ENCODE peak calls at places on chromosome 20, in five cellular contexts. One of them, this sample, is unnamed.

GRCh38 chr20:8940311-8940710 is 128.6 kb upstream of the PLCB4 start:
- DNase-seq in stimulated activated CD4-positive, alpha-beta T cell treated with anti-CD3 and anti-CD28 coated beads, Interleukin-4, amount 100 ng/mL, for 48 hours: no peak
- DNase-seq in HFFc6: no peak
- DNase-seq in AG20443: peak
- DNase-seq in ELR: no peak
- DNase-seq in this sample: no peak

GRCh38 chr20:49562341-49563014 is 5.5 kb downstream of the PTGIS start:
- DNase-seq in HFFc6: peak
- DNase-seq in stimulated activated CD4-positive, alpha-beta T cell treated with anti-CD3 and anti-CD28 coated beads, Interleukin-4, amount 100 ng/mL, for 48 hours: no peak
- DNase-seq in ELR: peak
- DNase-seq in AG20443: peak
- DNase-seq in this sample: no peak

GRCh38 chr20:61399433-61399832 is 147.4 kb downstream of the CDH4 start:
- DNase-seq in AG20443: no peak
- DNase-seq in stimulated activated CD4-positive, alpha-beta T cell treated with anti-CD3 and anti-CD28 coated beads, Interleukin-4, amount 100 ng/mL, for 48 hours: no peak
- DNase-seq in HFFc6: no peak
- DNase-seq in ELR: no peak
- DNase-seq in this sample: no peak

GRCh38 chr20:45138451-45139300 is 14.4 kb upstream of the WFDC12 start:
- DNase-seq in AG20443: peak
- DNase-seq in ELR: peak
- DNase-seq in HFFc6: no peak
- DNase-seq in stimulated activated CD4-positive, alpha-beta T cell treated with anti-CD3 and anti-CD28 coated beads, Interleukin-4, amount 100 ng/mL, for 48 hours: peak
- DNase-seq in this sample: peak

GRCh38 chr20:53083411-53083810 is 111.3 kb downstream of the TSHZ2 start:
- DNase-seq in AG20443: no peak
- DNase-seq in stimulated activated CD4-positive, alpha-beta T cell treated with anti-CD3 and anti-CD28 coated beads, Interleukin-4, amount 100 ng/mL, for 48 hours: no peak
- DNase-seq in HFFc6: no peak
- DNase-seq in ELR: no peak
- DNase-seq in this sample: no peak

GRCh38 chr20:24289737-24290481 is 179.5 kb upstream of the SYNDIG1 start:
- DNase-seq in ELR: no peak
- DNase-seq in HFFc6: no peak
- DNase-seq in AG20443: no peak
- DNase-seq in stimulated activated CD4-positive, alpha-beta T cell treated with anti-CD3 and anti-CD28 coated beads, Interleukin-4, amount 100 ng/mL, for 48 hours: no peak
- DNase-seq in this sample: no peak

GRCh38 chr20:23744726-23745646 is 5.7 kb downstream of the CST1 start:
- DNase-seq in HFFc6: no peak
- DNase-seq in AG20443: no peak
- DNase-seq in stimulated activated CD4-positive, alpha-beta T cell treated with anti-CD3 and anti-CD28 coated beads, Interleukin-4, amount 100 ng/mL, for 48 hours: no peak
- DNase-seq in ELR: peak
- DNase-seq in this sample: no peak

GRCh38 chr20:25360631-25361286 is 29.9 kb downstream of the ABHD12 start:
- DNase-seq in HFFc6: no peak
- DNase-seq in AG20443: peak
- DNase-seq in ELR: peak
- DNase-seq in stimulated activated CD4-positive, alpha-beta T cell treated with anti-CD3 and anti-CD28 coated beads, Interleukin-4, amount 100 ng/mL, for 48 hours: no peak
- DNase-seq in this sample: no peak

GRCh38 chr20:58482416-58482815 is 32.8 kb downstream of the APCDD1L start:
- DNase-seq in AG20443: peak
- DNase-seq in ELR: peak
- DNase-seq in stimulated activated CD4-positive, alpha-beta T cell treated with anti-CD3 and anti-CD28 coated beads, Interleukin-4, amount 100 ng/mL, for 48 hours: no peak
- DNase-seq in HFFc6: peak
- DNase-seq in this sample: no peak

GRCh38 chr20:16017656-16018055 is 555.6 kb downstream of the KIF16B start:
- DNase-seq in HFFc6: no peak
- DNase-seq in stimulated activated CD4-positive, alpha-beta T cell treated with anti-CD3 and anti-CD28 coated beads, Interleukin-4, amount 100 ng/mL, for 48 hours: no peak
- DNase-seq in ELR: peak
- DNase-seq in AG20443: no peak
- DNase-seq in this sample: no peak

GRCh38 chr20:45059022-45059728 is 41.8 kb downstream of the KCNS1 start:
- DNase-seq in ELR: peak
- DNase-seq in HFFc6: peak
- DNase-seq in stimulated activated CD4-positive, alpha-beta T cell treated with anti-CD3 and anti-CD28 coated beads, Interleukin-4, amount 100 ng/mL, for 48 hours: no peak
- DNase-seq in AG20443: no peak
- DNase-seq in this sample: no peak

GRCh38 chr20:20215976-20216727 is 151.8 kb upstream of the INSM1 start:
- DNase-seq in stimulated activated CD4-positive, alpha-beta T cell treated with anti-CD3 and anti-CD28 coated beads, Interleukin-4, amount 100 ng/mL, for 48 hours: no peak
- DNase-seq in HFFc6: no peak
- DNase-seq in ELR: no peak
- DNase-seq in AG20443: no peak
- DNase-seq in this sample: no peak

GRCh38 chr20:53739799-53740785 is 146.5 kb upstream of the ZNF217 start:
- DNase-seq in AG20443: no peak
- DNase-seq in HFFc6: no peak
- DNase-seq in ELR: peak
- DNase-seq in stimulated activated CD4-positive, alpha-beta T cell treated with anti-CD3 and anti-CD28 coated beads, Interleukin-4, amount 100 ng/mL, for 48 hours: no peak
- DNase-seq in this sample: no peak

GRCh38 chr20:32535953-32536823 is 48.9 kb downstream of the NOL4L start:
- DNase-seq in HFFc6: no peak
- DNase-seq in AG20443: peak
- DNase-seq in ELR: peak
- DNase-seq in stimulated activated CD4-positive, alpha-beta T cell treated with anti-CD3 and anti-CD28 coated beads, Interleukin-4, amount 100 ng/mL, for 48 hours: no peak
- DNase-seq in this sample: peak

GRCh38 chr20:63312690-63313348 is 19.8 kb downstream of the COL20A1 start:
- DNase-seq in stimulated activated CD4-positive, alpha-beta T cell treated with anti-CD3 and anti-CD28 coated beads, Interleukin-4, amount 100 ng/mL, for 48 hours: no peak
- DNase-seq in ELR: no peak
- DNase-seq in HFFc6: no peak
- DNase-seq in AG20443: no peak
- DNase-seq in this sample: no peak

GRCh38 chr20:16518068-16518783 is 55.0 kb downstream of the KIF16B start:
- DNase-seq in HFFc6: no peak
- DNase-seq in ELR: peak
- DNase-seq in AG20443: peak
- DNase-seq in stimulated activated CD4-positive, alpha-beta T cell treated with anti-CD3 and anti-CD28 coated beads, Interleukin-4, amount 100 ng/mL, for 48 hours: no peak
- DNase-seq in this sample: peak

GRCh38 chr20:44448753-44449546 is 26.7 kb upstream of the TTPAL start:
- DNase-seq in HFFc6: no peak
- DNase-seq in AG20443: no peak
- DNase-seq in stimulated activated CD4-positive, alpha-beta T cell treated with anti-CD3 and anti-CD28 coated beads, Interleukin-4, amount 100 ng/mL, for 48 hours: no peak
- DNase-seq in ELR: peak
- DNase-seq in this sample: peak

GRCh38 chr20:49888341-49889244 is 26.7 kb downstream of the SPATA2 start:
- DNase-seq in HFFc6: peak
- DNase-seq in stimulated activated CD4-positive, alpha-beta T cell treated with anti-CD3 and anti-CD28 coated beads, Interleukin-4, amount 100 ng/mL, for 48 hours: peak
- DNase-seq in ELR: peak
- DNase-seq in AG20443: peak
- DNase-seq in this sample: peak

GRCh38 chr20:19802492-19803158 is 44.6 kb downstream of the RIN2 start:
- DNase-seq in AG20443: no peak
- DNase-seq in stimulated activated CD4-positive, alpha-beta T cell treated with anti-CD3 and anti-CD28 coated beads, Interleukin-4, amount 100 ng/mL, for 48 hours: no peak
- DNase-seq in HFFc6: no peak
- DNase-seq in ELR: peak
- DNase-seq in this sample: peak

GRCh38 chr20:48680650-48681049 is 147.1 kb downstream of the PREX1 start:
- DNase-seq in HFFc6: no peak
- DNase-seq in stimulated activated CD4-positive, alpha-beta T cell treated with anti-CD3 and anti-CD28 coated beads, Interleukin-4, amount 100 ng/mL, for 48 hours: no peak
- DNase-seq in ELR: no peak
- DNase-seq in AG20443: no peak
- DNase-seq in this sample: no peak

GRCh38 chr20:50756447-50756846 is 25.1 kb downstream of the PARD6B start:
- DNase-seq in HFFc6: no peak
- DNase-seq in AG20443: no peak
- DNase-seq in ELR: no peak
- DNase-seq in stimulated activated CD4-positive, alpha-beta T cell treated with anti-CD3 and anti-CD28 coated beads, Interleukin-4, amount 100 ng/mL, for 48 hours: no peak
- DNase-seq in this sample: no peak

GRCh38 chr20:33027769-33028751 is 3.4 kb upstream of the BPIFB6 start:
- DNase-seq in HFFc6: no peak
- DNase-seq in stimulated activated CD4-positive, alpha-beta T cell treated with anti-CD3 and anti-CD28 coated beads, Interleukin-4, amount 100 ng/mL, for 48 hours: no peak
- DNase-seq in AG20443: no peak
- DNase-seq in ELR: no peak
- DNase-seq in this sample: no peak

GRCh38 chr20:25009218-25010145 is 16.9 kb upstream of the APMAP start:
- DNase-seq in AG20443: no peak
- DNase-seq in ELR: no peak
- DNase-seq in HFFc6: no peak
- DNase-seq in stimulated activated CD4-positive, alpha-beta T cell treated with anti-CD3 and anti-CD28 coated beads, Interleukin-4, amount 100 ng/mL, for 48 hours: no peak
- DNase-seq in this sample: no peak

GRCh38 chr20:63457737-63458136 is 14.7 kb downstream of the KCNQ2 start:
- DNase-seq in AG20443: peak
- DNase-seq in HFFc6: no peak
- DNase-seq in ELR: peak
- DNase-seq in stimulated activated CD4-positive, alpha-beta T cell treated with anti-CD3 and anti-CD28 coated beads, Interleukin-4, amount 100 ng/mL, for 48 hours: no peak
- DNase-seq in this sample: no peak

GRCh38 chr20:47501117-47501482 is 587 bp upstream of the NCOA3 start:
- DNase-seq in ELR: no peak
- DNase-seq in stimulated activated CD4-positive, alpha-beta T cell treated with anti-CD3 and anti-CD28 coated beads, Interleukin-4, amount 100 ng/mL, for 48 hours: no peak
- DNase-seq in HFFc6: no peak
- DNase-seq in AG20443: no peak
- DNase-seq in this sample: no peak

GRCh38 chr20:50283922-50284810 is 93.5 kb downstream of the CEBPB start:
- DNase-seq in AG20443: peak
- DNase-seq in ELR: peak
- DNase-seq in HFFc6: peak
- DNase-seq in stimulated activated CD4-positive, alpha-beta T cell treated with anti-CD3 and anti-CD28 coated beads, Interleukin-4, amount 100 ng/mL, for 48 hours: peak
- DNase-seq in this sample: peak

GRCh38 chr20:62728028-62728780 is 19.6 kb downstream of the NTSR1 start:
- DNase-seq in stimulated activated CD4-positive, alpha-beta T cell treated with anti-CD3 and anti-CD28 coated beads, Interleukin-4, amount 100 ng/mL, for 48 hours: no peak
- DNase-seq in AG20443: no peak
- DNase-seq in HFFc6: no peak
- DNase-seq in ELR: no peak
- DNase-seq in this sample: no peak

GRCh38 chr20:61803903-61804804 is 261.5 kb downstream of the TAF4 start:
- DNase-seq in ELR: no peak
- DNase-seq in stimulated activated CD4-positive, alpha-beta T cell treated with anti-CD3 and anti-CD28 coated beads, Interleukin-4, amount 100 ng/mL, for 48 hours: no peak
- DNase-seq in AG20443: peak
- DNase-seq in HFFc6: no peak
- DNase-seq in this sample: no peak

GRCh38 chr20:49583669-49584417 is 15.9 kb upstream of the PTGIS start:
- DNase-seq in ELR: peak
- DNase-seq in AG20443: peak
- DNase-seq in stimulated activated CD4-positive, alpha-beta T cell treated with anti-CD3 and anti-CD28 coated beads, Interleukin-4, amount 100 ng/mL, for 48 hours: no peak
- DNase-seq in HFFc6: peak
- DNase-seq in this sample: peak

GRCh38 chr20:62063601-62063980 is 2.1 kb downstream of the TAF4 start:
- DNase-seq in ELR: peak
- DNase-seq in AG20443: no peak
- DNase-seq in stimulated activated CD4-positive, alpha-beta T cell treated with anti-CD3 and anti-CD28 coated beads, Interleukin-4, amount 100 ng/mL, for 48 hours: no peak
- DNase-seq in HFFc6: no peak
- DNase-seq in this sample: no peak